ENCODE peak calls at places on chromosomes 5 and 9, in five cellular contexts. One of them, this sample, is unnamed.

GRCh38 chr9:135287627-135288026 is 192.0 kb upstream of the PPP1R26 start:
- DNase-seq in H1: no peak
- DNase-seq in GM12878: no peak
- DNase-seq in NT2/D1: no peak
- DNase-seq in HepG2: no peak
- DNase-seq in this sample: no peak

GRCh38 chr9:89623925-89624420 is 19.2 kb downstream of the GADD45G start:
- DNase-seq in H1: no peak
- DNase-seq in GM12878: no peak
- DNase-seq in NT2/D1: no peak
- DNase-seq in HepG2: no peak
- DNase-seq in this sample: no peak

GRCh38 chr5:158599132-158599531 is 500.6 kb downstream of the EBF1 start:
- DNase-seq in H1: no peak
- DNase-seq in GM12878: no peak
- DNase-seq in NT2/D1: no peak
- DNase-seq in HepG2: no peak
- DNase-seq in this sample: no peak

GRCh38 chr5:117315170-117315569 is 740.5 kb upstream of the SEMA6A start:
- DNase-seq in H1: no peak
- DNase-seq in GM12878: no peak
- DNase-seq in NT2/D1: no peak
- DNase-seq in HepG2: no peak
- DNase-seq in this sample: no peak

GRCh38 chr9:87725356-87725899 is 491 bp upstream of the CTSL start:
- DNase-seq in H1: no peak
- DNase-seq in GM12878: no peak
- DNase-seq in NT2/D1: no peak
- DNase-seq in HepG2: no peak
- DNase-seq in this sample: no peak

GRCh38 chr9:112334319-112334828 is 955 bp upstream of the PTBP3 start:
- DNase-seq in H1: no peak
- DNase-seq in GM12878: no peak
- DNase-seq in NT2/D1: no peak
- DNase-seq in HepG2: peak
- DNase-seq in this sample: no peak

GRCh38 chr9:87069690-87070089 is 122.4 kb upstream of the GAS1 start:
- DNase-seq in H1: no peak
- DNase-seq in GM12878: no peak
- DNase-seq in NT2/D1: no peak
- DNase-seq in HepG2: no peak
- DNase-seq in this sample: no peak

GRCh38 chr5:72487151-72487550 is 20.1 kb downstream of the ZNF366 start:
- DNase-seq in H1: no peak
- DNase-seq in GM12878: no peak
- DNase-seq in NT2/D1: no peak
- DNase-seq in HepG2: no peak
- DNase-seq in this sample: no peak

GRCh38 chr5:178421699-178422399 is 168.3 kb downstream of the COL23A1 start:
- DNase-seq in H1: peak
- DNase-seq in GM12878: no peak
- DNase-seq in NT2/D1: no peak
- DNase-seq in HepG2: no peak
- DNase-seq in this sample: no peak

GRCh38 chr9:34957492-34958410 is at the start of gene PHF24:
- DNase-seq in H1: peak
- DNase-seq in GM12878: no peak
- DNase-seq in NT2/D1: no peak
- DNase-seq in HepG2: no peak
- DNase-seq in this sample: peak

GRCh38 chr9:115494958-115495690 is 377.2 kb upstream of the TNC start:
- DNase-seq in H1: no peak
- DNase-seq in GM12878: no peak
- DNase-seq in NT2/D1: no peak
- DNase-seq in HepG2: peak
- DNase-seq in this sample: no peak

GRCh38 chr9:94921072-94921471 is 194.6 kb downstream of the AOPEP start:
- DNase-seq in H1: no peak
- DNase-seq in GM12878: no peak
- DNase-seq in NT2/D1: no peak
- DNase-seq in HepG2: no peak
- DNase-seq in this sample: no peak

GRCh38 chr5:65769539-65769938 is 47.5 kb downstream of the NLN start:
- DNase-seq in H1: no peak
- DNase-seq in GM12878: no peak
- DNase-seq in NT2/D1: no peak
- DNase-seq in HepG2: no peak
- DNase-seq in this sample: no peak

GRCh38 chr5:139468421-139468931 is 2.3 kb upstream of the SMIM33 start:
- DNase-seq in H1: no peak
- DNase-seq in GM12878: no peak
- DNase-seq in NT2/D1: no peak
- DNase-seq in HepG2: no peak
- DNase-seq in this sample: no peak

GRCh38 chr5:76718381-76718832 is 2.5 kb downstream of the F2R start:
- DNase-seq in H1: no peak
- DNase-seq in GM12878: no peak
- DNase-seq in NT2/D1: no peak
- DNase-seq in HepG2: no peak
- DNase-seq in this sample: no peak

GRCh38 chr5:179624841-179625271 is 1.4 kb upstream of the HNRNPH1 start:
- DNase-seq in H1: no peak
- DNase-seq in GM12878: no peak
- DNase-seq in NT2/D1: no peak
- DNase-seq in HepG2: no peak
- DNase-seq in this sample: no peak

GRCh38 chr5:86074297-86074696 is 543.4 kb upstream of the COX7C start:
- DNase-seq in H1: no peak
- DNase-seq in GM12878: no peak
- DNase-seq in NT2/D1: no peak
- DNase-seq in HepG2: no peak
- DNase-seq in this sample: no peak

GRCh38 chr9:137253717-137254623 is 1.2 kb upstream of the NELFB start:
- DNase-seq in H1: no peak
- DNase-seq in GM12878: no peak
- DNase-seq in NT2/D1: no peak
- DNase-seq in HepG2: no peak
- DNase-seq in this sample: no peak

GRCh38 chr9:33820231-33820745 is 3.3 kb downstream of the UBE2R2 start:
- DNase-seq in H1: no peak
- DNase-seq in GM12878: no peak
- DNase-seq in NT2/D1: no peak
- DNase-seq in HepG2: no peak
- DNase-seq in this sample: no peak

GRCh38 chr9:93958875-93959682 is 3.9 kb upstream of the BARX1 start:
- DNase-seq in H1: peak
- DNase-seq in GM12878: no peak
- DNase-seq in NT2/D1: no peak
- DNase-seq in HepG2: no peak
- DNase-seq in this sample: no peak

GRCh38 chr5:55180016-55180415 is 7.0 kb upstream of the CDC20B start:
- DNase-seq in H1: no peak
- DNase-seq in GM12878: no peak
- DNase-seq in NT2/D1: no peak
- DNase-seq in HepG2: no peak
- DNase-seq in this sample: no peak

GRCh38 chr9:105063665-105064247 is 135.8 kb upstream of the ABCA1 start:
- DNase-seq in H1: no peak
- DNase-seq in GM12878: no peak
- DNase-seq in NT2/D1: no peak
- DNase-seq in HepG2: peak
- DNase-seq in this sample: no peak

GRCh38 chr9:121199921-121200320 is 1.7 kb downstream of the RAB14 start:
- DNase-seq in H1: no peak
- DNase-seq in GM12878: no peak
- DNase-seq in NT2/D1: no peak
- DNase-seq in HepG2: no peak
- DNase-seq in this sample: no peak

GRCh38 chr5:74342948-74343682 is 297.4 kb downstream of the ENC1 start:
- DNase-seq in H1: no peak
- DNase-seq in GM12878: no peak
- DNase-seq in NT2/D1: no peak
- DNase-seq in HepG2: no peak
- DNase-seq in this sample: no peak
- TF ChIP-seq SUZ12 in H1: no peak
- TF ChIP-seq SUZ12 in GM12878: no peak
- TF ChIP-seq SUZ12 in NT2/D1: no peak
- TF ChIP-seq SUZ12 in HepG2: no peak
- TF ChIP-seq SUZ12 in this sample: no peak

DNA sequence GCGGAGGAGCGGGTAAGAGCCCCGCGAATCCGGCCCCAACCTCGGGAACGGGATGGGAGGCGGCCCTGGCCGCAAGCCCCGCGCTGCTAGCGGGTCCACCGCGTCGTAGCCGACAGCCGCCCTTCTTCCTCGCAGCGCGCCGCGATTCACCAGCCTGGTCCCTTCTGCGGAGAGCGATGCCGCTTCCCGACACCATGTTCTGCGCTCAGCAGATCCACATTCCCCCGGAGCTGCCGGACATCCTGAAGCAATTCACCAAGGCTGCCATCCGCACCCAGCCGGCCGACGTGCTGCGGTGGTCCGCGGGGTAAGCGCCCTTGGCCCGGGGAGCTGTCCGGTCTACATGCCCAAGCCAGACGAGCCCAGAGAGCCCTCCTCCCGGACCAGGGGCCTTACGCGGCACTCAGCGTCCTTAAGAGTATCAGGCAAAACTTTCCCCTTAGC is 335 bp downstream of the ROPN1L start:
- DNase-seq in H1: no peak
- DNase-seq in GM12878: no peak
- DNase-seq in NT2/D1: no peak
- DNase-seq in HepG2: no peak
- DNase-seq in this sample: no peak
- TF ChIP-seq SUZ12 in H1: no peak
- TF ChIP-seq SUZ12 in GM12878: no peak
- TF ChIP-seq SUZ12 in NT2/D1: peak
- TF ChIP-seq SUZ12 in HepG2: no peak
- TF ChIP-seq SUZ12 in this sample: no peak

GRCh38 chr9:96618209-96619108 is 1.2 kb downstream of the CDC14B start:
- DNase-seq in H1: no peak
- DNase-seq in GM12878: no peak
- DNase-seq in NT2/D1: no peak
- DNase-seq in HepG2: peak
- DNase-seq in this sample: peak
- TF ChIP-seq SUZ12 in H1: no peak
- TF ChIP-seq SUZ12 in GM12878: no peak
- TF ChIP-seq SUZ12 in NT2/D1: no peak
- TF ChIP-seq SUZ12 in HepG2: no peak
- TF ChIP-seq SUZ12 in this sample: no peak

GRCh38 chr5:68464424-68464823 is 248.9 kb downstream of the PIK3R1 start:
- DNase-seq in H1: no peak
- DNase-seq in GM12878: no peak
- DNase-seq in NT2/D1: no peak
- DNase-seq in HepG2: no peak
- DNase-seq in this sample: no peak
- TF ChIP-seq SUZ12 in H1: no peak
- TF ChIP-seq SUZ12 in GM12878: no peak
- TF ChIP-seq SUZ12 in NT2/D1: no peak
- TF ChIP-seq SUZ12 in HepG2: no peak
- TF ChIP-seq SUZ12 in this sample: no peak

DNA sequence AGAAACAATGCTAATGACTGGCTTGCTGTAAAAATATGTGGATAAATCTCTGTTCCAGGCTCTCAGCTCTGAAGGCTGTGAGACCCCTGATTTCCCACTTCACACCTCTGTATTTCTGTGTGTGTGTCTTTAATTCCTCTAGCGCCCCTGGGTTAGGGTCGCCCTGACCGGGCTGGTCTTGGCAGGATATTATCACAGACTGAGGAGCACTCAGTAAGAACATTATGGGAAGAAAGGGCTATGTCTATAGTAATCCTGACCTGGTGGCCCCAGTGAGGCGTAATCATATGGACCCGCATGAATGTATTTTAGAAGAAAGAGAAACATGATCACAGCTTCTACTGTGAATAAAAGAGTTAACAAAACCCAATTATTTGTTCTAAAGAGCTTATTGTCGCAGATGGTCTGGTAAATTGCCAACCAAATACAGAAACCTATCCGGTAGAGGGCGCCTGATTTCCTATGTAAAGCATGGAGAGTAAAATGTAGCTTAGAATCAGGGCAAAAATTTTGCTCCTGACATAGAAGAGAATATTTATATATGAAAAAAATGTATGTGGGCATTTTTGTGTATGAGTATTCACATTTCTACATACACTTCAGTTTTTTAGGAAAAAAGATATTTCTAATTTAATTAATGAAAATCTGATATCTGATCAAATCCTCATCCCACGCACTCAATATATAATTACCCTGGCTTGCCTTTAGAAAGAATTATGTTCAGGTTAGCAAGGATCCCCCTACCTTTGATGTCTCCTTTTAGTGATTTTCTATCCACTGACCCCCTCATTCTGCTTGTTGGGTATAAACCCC is 5.8 kb upstream of the IFNA1 start:
- DNase-seq in H1: peak
- DNase-seq in GM12878: no peak
- DNase-seq in NT2/D1: peak
- DNase-seq in HepG2: peak
- DNase-seq in this sample: peak
- TF ChIP-seq SUZ12 in H1: no peak
- TF ChIP-seq SUZ12 in GM12878: no peak
- TF ChIP-seq SUZ12 in NT2/D1: no peak
- TF ChIP-seq SUZ12 in HepG2: no peak
- TF ChIP-seq SUZ12 in this sample: no peak